ENCODE peak calls at places on chromosomes 16 and 17, in eight cellular contexts. N is ascending aorta; M is H54; S is naive thymus-derived CD8-positive, alpha-beta T cell; E is activated CD8-positive, alpha-beta memory T cell treated with anti-CD3 and anti-CD28 coated beads for 1 hour; Q is cardiac septum; J is ovary; D is AG09309. F is an unnamed sample.

GRCh38 chr16:3292604-3293003 is 9.3 kb downstream of the ZNF263 start:
- DNase-seq in N (no peak), M (no peak), S (no peak), E (no peak), Q (no peak), J (no peak), D (peak), F (no peak)

GRCh38 chr17:64247836-64248235 is 15.2 kb downstream of the TEX2 start:
- DNase-seq in N (no peak), M (no peak), S (no peak), E (no peak), Q (no peak), J (no peak), D (no peak), F (no peak)

GRCh38 chr17:81052199-81052997 is 17.4 kb downstream of the BAIAP2 start:
- DNase-seq in N (no peak), M (no peak), S (no peak), E (no peak), Q (no peak), J (no peak), D (no peak), F (peak)

GRCh38 chr17:9309216-9309615 is 266.4 kb downstream of the STX8 start:
- DNase-seq in N (no peak), M (no peak), S (no peak), E (no peak), Q (no peak), J (no peak), D (no peak), F (no peak)

GRCh38 chr16:23384878-23385277 is 68.1 kb downstream of the COG7 start:
- DNase-seq in N (no peak), M (no peak), S (no peak), E (no peak), Q (no peak), J (no peak), D (no peak), F (no peak)

GRCh38 chr17:4934173-4934979 is 2.3 kb downstream of the GP1BA start:
- DNase-seq in N (no peak), M (peak), S (no peak), E (no peak), Q (no peak), J (no peak), D (no peak), F (no peak)

GRCh38 chr17:694239-694638 is 20.4 kb downstream of the VPS53 start:
- DNase-seq in N (no peak), M (peak), S (no peak), E (no peak), Q (no peak), J (no peak), D (peak), F (no peak)

GRCh38 chr17:45574376-45574775 is 83.9 kb upstream of the PLEKHM1 start:
- DNase-seq in N (no peak), M (no peak), S (no peak), E (no peak), Q (no peak), J (no peak), D (peak), F (peak)

GRCh38 chr17:75590314-75590761 is 2.7 kb downstream of the MYO15B start:
- DNase-seq in N (no peak), M (no peak), S (no peak), E (no peak), Q (no peak), J (no peak), D (no peak), F (no peak)

GRCh38 chr17:42276609-42277341 is 584 bp upstream of the STAT5B start:
- DNase-seq in N (no peak), M (peak), S (no peak), E (no peak), Q (peak), J (peak), D (no peak), F (no peak)

GRCh38 chr16:17470871-17471744 is at the start of gene XYLT1:
- DNase-seq in N (peak), M (no peak), S (peak), E (no peak), Q (no peak), J (peak), D (peak), F (peak)

GRCh38 chr16:8023326-8023725 is 567.0 kb downstream of the TMEM114 start:
- DNase-seq in N (no peak), M (no peak), S (no peak), E (no peak), Q (no peak), J (no peak), D (no peak), F (no peak)

GRCh38 chr17:71234349-71234748 is 886.5 kb upstream of the SOX9 start:
- DNase-seq in N (no peak), M (no peak), S (no peak), E (no peak), Q (no peak), J (no peak), D (no peak), F (no peak)

GRCh38 chr16:22397459-22397858 is 23.0 kb upstream of the CDR2 start:
- DNase-seq in N (no peak), M (peak), S (no peak), E (no peak), Q (no peak), J (no peak), D (peak), F (no peak)

GRCh38 chr17:41885733-41886132 is 20.5 kb upstream of the KLHL11 start:
- DNase-seq in N (no peak), M (no peak), S (no peak), E (no peak), Q (no peak), J (no peak), D (no peak), F (no peak)